ENCODE peak calls at places on chromosomes 13 and 19, in four cellular contexts. E, V, U and Z are unnamed samples.

GRCh38 chr19:6260912-6261636 is 18.7 kb downstream of the MLLT1 start:
- DNase-seq in E (no peak), V (peak), U (no peak), Z (no peak)

GRCh38 chr13:102905905-102906304 is 60.1 kb downstream of the ERCC5 start:
- DNase-seq in E (no peak), V (no peak), U (no peak), Z (no peak)

GRCh38 chr19:39735688-39736087 is 2.1 kb downstream of the CLC start:
- DNase-seq in E (no peak), V (no peak), U (no peak), Z (no peak)

GRCh38 chr19:54573330-54573872 is at the start of gene LILRA2:
- DNase-seq in E (no peak), V (no peak), U (no peak), Z (no peak)

GRCh38 chr13:47215741-47216140 is 318.9 kb upstream of the HTR2A start:
- DNase-seq in E (no peak), V (peak), U (peak), Z (peak)

GRCh38 chr19:3470500-3471128 is 9.7 kb downstream of the SMIM24 start:
- DNase-seq in E (no peak), V (no peak), U (no peak), Z (no peak)

GRCh38 chr13:76812971-76813691 is 73.1 kb downstream of the KCTD12 start:
- DNase-seq in E (no peak), V (no peak), U (peak), Z (no peak)

GRCh38 chr13:67186985-67187569 is 43.1 kb downstream of the PCDH9 start:
- DNase-seq in E (no peak), V (no peak), U (no peak), Z (no peak)

GRCh38 chr13:59492030-59492636 is 671.6 kb downstream of the DIAPH3 start:
- DNase-seq in E (no peak), V (peak), U (no peak), Z (no peak)

GRCh38 chr19:54481326-54481930 is 8.3 kb upstream of the CDC42EP5 start:
- DNase-seq in E (peak), V (peak), U (peak), Z (peak)

GRCh38 chr19:23075031-23075733 is 41.6 kb upstream of the ZNF730 start:
- DNase-seq in E (peak), V (peak), U (peak), Z (peak)

GRCh38 chr13:64546371-64546770 is 2683.8 kb downstream of the PCDH9 start:
- DNase-seq in E (no peak), V (no peak), U (no peak), Z (no peak)

GRCh38 chr19:44856438-44857083 is 10.5 kb downstream of the NECTIN2 start:
- DNase-seq in E (no peak), V (no peak), U (no peak), Z (no peak)

GRCh38 chr19:37813340-37813739 is 34.0 kb upstream of the ZNF573 start:
- DNase-seq in E (no peak), V (no peak), U (no peak), Z (no peak)

GRCh38 chr19:33580026-33580644 is 41.6 kb upstream of the CHST8 start:
- DNase-seq in E (no peak), V (no peak), U (no peak), Z (peak)

GRCh38 chr19:48629599-48630288 is 7.4 kb downstream of the DBP start:
- DNase-seq in E (peak), V (no peak), U (peak), Z (no peak)

GRCh38 chr19:19226663-19227062 is 14.9 kb downstream of the NCAN start:
- DNase-seq in E (no peak), V (no peak), U (no peak), Z (no peak)

GRCh38 chr19:19226204-19226603 is 14.4 kb downstream of the NCAN start:
- DNase-seq in E (no peak), V (no peak), U (no peak), Z (no peak)

GRCh38 chr19:19224150-19224851 is 12.5 kb downstream of the NCAN start:
- DNase-seq in E (no peak), V (no peak), U (no peak), Z (no peak)

GRCh38 chr19:19223636-19224035 is 11.9 kb downstream of the NCAN start:
- DNase-seq in E (no peak), V (no peak), U (no peak), Z (no peak)

GRCh38 chr19:19224852-19225494 is 13.2 kb downstream of the NCAN start:
- DNase-seq in E (peak), V (peak), U (peak), Z (peak)
- H3K4me3 ChIP-seq in E (peak), V (peak), U (no peak), Z (peak)

DNA sequence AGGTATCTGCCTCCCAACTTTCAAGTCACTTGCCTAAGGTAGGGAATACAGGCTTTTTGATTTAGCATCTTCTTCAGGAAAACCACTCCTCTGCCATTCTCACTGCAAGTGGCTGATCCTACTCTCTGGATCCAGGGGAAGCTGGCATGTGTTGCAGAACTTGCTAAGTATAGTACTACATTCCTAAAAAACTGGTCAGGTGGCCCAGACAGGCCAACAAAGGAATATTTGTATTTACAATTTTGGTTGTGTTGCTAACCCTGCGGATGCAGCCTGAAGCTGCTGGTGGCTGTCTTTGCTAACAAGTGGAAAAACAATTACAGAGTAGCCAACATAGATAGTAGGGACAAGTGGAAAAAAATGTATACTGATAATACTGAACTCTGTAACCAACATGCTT is 222.5 kb upstream of the STARD13 start:
- DNase-seq in E (no peak), V (no peak), U (no peak), Z (no peak)
- H3K27ac ChIP-seq in E (no peak), V (no peak), U (no peak), Z (no peak)

GRCh38 chr19:50419580-50420035 is 870 bp downstream of the SPIB start:
- DNase-seq in E (no peak), V (no peak), U (no peak), Z (no peak)

GRCh38 chr19:50417850-50418185 is 920 bp upstream of the SPIB start:
- DNase-seq in E (no peak), V (no peak), U (no peak), Z (no peak)

GRCh38 chr19:50420127-50420526 is 1.4 kb downstream of the SPIB start:
- DNase-seq in E (no peak), V (no peak), U (no peak), Z (no peak)

GRCh38 chr19:50418186-50419021 is at the start of gene SPIB:
- DNase-seq in E (peak), V (no peak), U (no peak), Z (no peak)

DNA sequence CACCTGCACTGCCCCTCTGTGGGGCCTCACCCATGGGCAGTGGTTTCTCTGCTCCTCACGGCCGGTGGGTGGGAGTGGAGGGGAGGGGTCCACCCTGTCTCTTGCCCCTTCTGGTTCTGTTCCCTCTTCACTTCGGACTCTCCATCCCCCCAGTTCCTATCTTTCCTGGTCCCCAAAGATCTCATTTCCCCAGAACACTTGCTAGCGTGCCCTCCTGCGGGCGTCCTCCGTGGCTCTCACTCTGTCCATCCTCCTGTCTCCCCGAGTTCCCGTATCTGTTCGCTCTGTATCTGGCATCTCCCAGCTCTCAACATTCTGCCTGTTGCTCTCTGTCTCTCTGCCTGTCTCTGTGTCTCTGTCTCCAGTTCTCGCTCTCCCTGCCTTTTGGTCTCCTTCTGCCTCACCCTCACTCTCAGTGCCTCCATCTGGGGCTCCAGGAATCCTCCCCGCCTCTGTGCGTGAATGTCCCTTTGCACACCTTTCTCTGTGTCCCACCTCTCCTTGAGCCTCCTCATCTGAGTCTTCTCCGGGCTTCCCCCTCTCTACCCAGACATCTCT is 363 bp downstream of the SPIB start:
- DNase-seq in E (no peak), V (no peak), U (no peak), Z (no peak)
- H3K4me3 ChIP-seq in E (peak), V (no peak), U (no peak), Z (no peak)

GRCh38 chr19:18735324-18735723 is 51.8 kb downstream of the CRTC1 start:
- DNase-seq in E (no peak), V (no peak), U (no peak), Z (no peak)
- H3K27ac ChIP-seq in E (no peak), V (no peak), U (no peak), Z (no peak)

DNA sequence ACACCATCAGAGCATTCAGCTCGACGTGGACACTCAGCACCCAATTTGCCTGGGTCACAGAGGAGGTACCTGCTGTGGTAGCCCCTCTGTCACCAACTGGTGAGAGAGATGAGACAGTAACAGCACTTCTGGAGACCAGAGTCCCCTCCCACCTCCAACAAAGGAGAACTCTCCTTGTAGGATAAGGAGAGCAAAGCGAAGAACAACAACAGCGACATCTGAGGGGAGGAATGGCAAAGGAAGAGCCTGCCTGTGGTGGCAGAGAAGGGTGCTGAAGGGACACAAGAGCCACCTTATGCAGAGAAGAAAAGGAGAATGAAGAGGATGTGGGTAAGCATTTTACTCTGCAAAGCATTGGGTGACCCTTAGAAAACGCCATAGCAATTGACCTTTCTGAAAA is 167.8 kb downstream of the ABCC4 start:
- DNase-seq in E (no peak), V (no peak), U (no peak), Z (no peak)
- H3K4me3 ChIP-seq in E (no peak), V (no peak), U (no peak), Z (no peak)

DNA sequence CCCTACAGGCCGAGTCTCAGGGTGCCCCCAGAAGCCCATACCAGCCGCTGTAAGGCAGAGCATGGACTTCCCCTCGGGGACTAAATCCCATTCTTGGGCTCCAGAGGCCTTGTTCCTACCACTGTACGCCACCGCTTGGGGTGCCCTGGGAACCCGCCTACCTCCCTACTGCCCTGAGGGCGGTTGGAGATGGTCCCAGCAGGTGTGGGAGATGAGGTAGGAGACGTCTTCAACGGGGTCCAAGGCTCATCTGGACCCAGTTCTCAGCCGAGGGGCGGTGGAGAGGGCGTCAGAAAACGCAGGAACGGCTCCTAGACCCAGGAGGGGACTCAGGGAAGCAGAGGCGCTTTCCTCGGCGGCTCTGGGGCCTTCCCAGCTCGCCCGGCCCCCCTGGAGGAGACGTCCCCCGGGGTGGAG is 833 bp upstream of the ZIK1 start:
- DNase-seq in E (no peak), V (no peak), U (no peak), Z (no peak)
- H3K27ac ChIP-seq in E (peak), V (no peak), U (no peak), Z (no peak)

GRCh38 chr19:14002571-14003278 is 3.4 kb downstream of the RFX1 start:
- DNase-seq in E (no peak), V (no peak), U (no peak), Z (no peak)
- H3K4me3 ChIP-seq in E (no peak), V (no peak), U (no peak), Z (no peak)